ENCODE peak calls at places on chromosomes 4 and X, in five cellular contexts. One of them, this sample, is unnamed.

GRCh38 chrX:19840899-19841648 is 46.3 kb downstream of the SH3KBP1 start:
- DNase-seq in CD8-positive, alpha-beta T cell: peak
- DNase-seq in heart right ventricle: no peak
- DNase-seq in astrocyte: peak
- DNase-seq in AG09309: no peak
- DNase-seq in this sample: no peak

GRCh38 chrX:91434351-91435168 is at the start of gene PABPC5:
- DNase-seq in CD8-positive, alpha-beta T cell: no peak
- DNase-seq in astrocyte: peak
- DNase-seq in AG09309: peak
- DNase-seq in heart right ventricle: peak
- DNase-seq in this sample: peak

GRCh38 chrX:139560221-139560620 is 29.7 kb downstream of the F9 start:
- DNase-seq in heart right ventricle: no peak
- DNase-seq in CD8-positive, alpha-beta T cell: no peak
- DNase-seq in AG09309: no peak
- DNase-seq in astrocyte: peak
- DNase-seq in this sample: peak

GRCh38 chrX:16868920-16869319 is 1.2 kb downstream of the RBBP7 start:
- DNase-seq in heart right ventricle: no peak
- DNase-seq in astrocyte: no peak
- DNase-seq in AG09309: no peak
- DNase-seq in CD8-positive, alpha-beta T cell: no peak
- DNase-seq in this sample: no peak

GRCh38 chr4:23500876-23501275 is 389.0 kb downstream of the PPARGC1A start:
- DNase-seq in CD8-positive, alpha-beta T cell: no peak
- DNase-seq in AG09309: no peak
- DNase-seq in heart right ventricle: no peak
- DNase-seq in astrocyte: no peak
- DNase-seq in this sample: no peak

GRCh38 chrX:40871385-40872082 is 136.2 kb upstream of the MED14 start:
- DNase-seq in AG09309: no peak
- DNase-seq in heart right ventricle: peak
- DNase-seq in CD8-positive, alpha-beta T cell: no peak
- DNase-seq in astrocyte: peak
- DNase-seq in this sample: no peak

GRCh38 chr4:8191136-8191747 is 7.8 kb upstream of the SH3TC1 start:
- DNase-seq in CD8-positive, alpha-beta T cell: no peak
- DNase-seq in heart right ventricle: peak
- DNase-seq in AG09309: no peak
- DNase-seq in astrocyte: peak
- DNase-seq in this sample: peak

GRCh38 chrX:84046403-84046984 is 141.5 kb downstream of the RPS6KA6 start:
- DNase-seq in CD8-positive, alpha-beta T cell: no peak
- DNase-seq in heart right ventricle: no peak
- DNase-seq in AG09309: no peak
- DNase-seq in astrocyte: no peak
- DNase-seq in this sample: peak

GRCh38 chr4:97496298-97496873 is 646.9 kb downstream of the STPG2 start:
- DNase-seq in heart right ventricle: no peak
- DNase-seq in CD8-positive, alpha-beta T cell: no peak
- DNase-seq in astrocyte: peak
- DNase-seq in AG09309: no peak
- DNase-seq in this sample: no peak

GRCh38 chr4:85780664-85781063 is 305.7 kb downstream of the ARHGAP24 start:
- DNase-seq in heart right ventricle: no peak
- DNase-seq in astrocyte: peak
- DNase-seq in CD8-positive, alpha-beta T cell: no peak
- DNase-seq in AG09309: no peak
- DNase-seq in this sample: peak

GRCh38 chr4:146192060-146192459 is 16.5 kb downstream of the LSM6 start:
- DNase-seq in CD8-positive, alpha-beta T cell: no peak
- DNase-seq in astrocyte: no peak
- DNase-seq in heart right ventricle: peak
- DNase-seq in AG09309: no peak
- DNase-seq in this sample: no peak

GRCh38 chr4:156754832-156755570 is 216.6 kb downstream of the PDGFC start:
- DNase-seq in astrocyte: peak
- DNase-seq in CD8-positive, alpha-beta T cell: no peak
- DNase-seq in heart right ventricle: no peak
- DNase-seq in AG09309: no peak
- DNase-seq in this sample: no peak

GRCh38 chr4:152935661-152936445 is at the start of gene FHDC1:
- DNase-seq in heart right ventricle: no peak
- DNase-seq in astrocyte: peak
- DNase-seq in AG09309: no peak
- DNase-seq in CD8-positive, alpha-beta T cell: no peak
- DNase-seq in this sample: no peak

GRCh38 chr4:173466101-173466500 is 63.9 kb downstream of the HAND2 start:
- DNase-seq in CD8-positive, alpha-beta T cell: no peak
- DNase-seq in heart right ventricle: no peak
- DNase-seq in AG09309: no peak
- DNase-seq in astrocyte: peak
- DNase-seq in this sample: peak

GRCh38 chr4:145176641-145177432 is 3.6 kb downstream of the OTUD4 start:
- DNase-seq in AG09309: no peak
- DNase-seq in CD8-positive, alpha-beta T cell: no peak
- DNase-seq in astrocyte: no peak
- DNase-seq in heart right ventricle: no peak
- DNase-seq in this sample: no peak

GRCh38 chrX:24956828-24957227 is 58.9 kb downstream of the ARX start:
- DNase-seq in CD8-positive, alpha-beta T cell: no peak
- DNase-seq in AG09309: no peak
- DNase-seq in heart right ventricle: no peak
- DNase-seq in astrocyte: peak
- DNase-seq in this sample: peak

GRCh38 chrX:37350034-37350365 is 836 bp downstream of the PRRG1 start:
- DNase-seq in astrocyte: peak
- DNase-seq in AG09309: no peak
- DNase-seq in heart right ventricle: no peak
- DNase-seq in CD8-positive, alpha-beta T cell: no peak
- DNase-seq in this sample: peak

GRCh38 chr4:82431026-82431745 is 796 bp downstream of the ENOPH1 start:
- DNase-seq in astrocyte: peak
- DNase-seq in CD8-positive, alpha-beta T cell: peak
- DNase-seq in AG09309: no peak
- DNase-seq in heart right ventricle: no peak
- DNase-seq in this sample: peak

GRCh38 chr4:82652062-82652461 is 90.3 kb upstream of the TMEM150C start:
- DNase-seq in astrocyte: no peak
- DNase-seq in CD8-positive, alpha-beta T cell: no peak
- DNase-seq in heart right ventricle: no peak
- DNase-seq in AG09309: peak
- DNase-seq in this sample: peak

GRCh38 chrX:155127940-155128339 is 56.6 kb downstream of the BRCC3 start:
- DNase-seq in CD8-positive, alpha-beta T cell: no peak
- DNase-seq in astrocyte: no peak
- DNase-seq in heart right ventricle: no peak
- DNase-seq in AG09309: no peak
- DNase-seq in this sample: no peak

GRCh38 chrX:15321447-15321846 is 6.0 kb upstream of the ASB11 start:
- DNase-seq in heart right ventricle: no peak
- DNase-seq in astrocyte: no peak
- DNase-seq in AG09309: no peak
- DNase-seq in CD8-positive, alpha-beta T cell: no peak
- DNase-seq in this sample: no peak

GRCh38 chr4:7831858-7832257 is 107.8 kb downstream of the AFAP1 start:
- DNase-seq in astrocyte: no peak
- DNase-seq in heart right ventricle: no peak
- DNase-seq in AG09309: no peak
- DNase-seq in CD8-positive, alpha-beta T cell: no peak
- DNase-seq in this sample: no peak

GRCh38 chrX:16610121-16610565 is 39.8 kb upstream of the S100G start:
- DNase-seq in heart right ventricle: no peak
- DNase-seq in CD8-positive, alpha-beta T cell: no peak
- DNase-seq in AG09309: no peak
- DNase-seq in astrocyte: peak
- DNase-seq in this sample: peak

GRCh38 chrX:7574325-7574724 is 268.6 kb upstream of the VCX start:
- DNase-seq in AG09309: no peak
- DNase-seq in heart right ventricle: peak
- DNase-seq in astrocyte: no peak
- DNase-seq in CD8-positive, alpha-beta T cell: no peak
- DNase-seq in this sample: no peak

GRCh38 chr4:78247541-78248285 is 190.6 kb downstream of the FRAS1 start:
- DNase-seq in CD8-positive, alpha-beta T cell: no peak
- DNase-seq in astrocyte: no peak
- DNase-seq in heart right ventricle: no peak
- DNase-seq in AG09309: no peak
- DNase-seq in this sample: no peak

GRCh38 chr4:25448379-25449109 is 71.5 kb downstream of the ANAPC4 start:
- DNase-seq in CD8-positive, alpha-beta T cell: no peak
- DNase-seq in heart right ventricle: no peak
- DNase-seq in astrocyte: peak
- DNase-seq in AG09309: peak
- DNase-seq in this sample: peak

GRCh38 chrX:1336331-1337143 is at the start of gene IL3RA:
- DNase-seq in AG09309: no peak
- DNase-seq in astrocyte: no peak
- DNase-seq in CD8-positive, alpha-beta T cell: no peak
- DNase-seq in heart right ventricle: peak
- DNase-seq in this sample: no peak

GRCh38 chrX:15505104-15505503 is 4.5 kb downstream of the BMX start:
- DNase-seq in CD8-positive, alpha-beta T cell: no peak
- DNase-seq in astrocyte: no peak
- DNase-seq in AG09309: no peak
- DNase-seq in heart right ventricle: no peak
- DNase-seq in this sample: no peak

GRCh38 chrX:5526191-5526590 is 702.5 kb downstream of the NLGN4X start:
- DNase-seq in AG09309: no peak
- DNase-seq in heart right ventricle: no peak
- DNase-seq in astrocyte: no peak
- DNase-seq in CD8-positive, alpha-beta T cell: no peak
- DNase-seq in this sample: no peak

GRCh38 chr4:166091914-166092510 is 219.0 kb downstream of the TLL1 start:
- DNase-seq in AG09309: peak
- DNase-seq in astrocyte: peak
- DNase-seq in heart right ventricle: no peak
- DNase-seq in CD8-positive, alpha-beta T cell: no peak
- DNase-seq in this sample: peak

GRCh38 chr4:628821-629635 is 3.7 kb downstream of the PDE6B start:
- DNase-seq in heart right ventricle: no peak
- DNase-seq in AG09309: no peak
- DNase-seq in CD8-positive, alpha-beta T cell: no peak
- DNase-seq in astrocyte: no peak
- DNase-seq in this sample: no peak

GRCh38 chr4:629636-629915 is 4.2 kb downstream of the PDE6B start:
- DNase-seq in astrocyte: no peak
- DNase-seq in heart right ventricle: no peak
- DNase-seq in CD8-positive, alpha-beta T cell: no peak
- DNase-seq in AG09309: no peak
- DNase-seq in this sample: no peak

GRCh38 chr4:630661-631060 is 5.3 kb downstream of the PDE6B start:
- DNase-seq in astrocyte: no peak
- DNase-seq in heart right ventricle: no peak
- DNase-seq in AG09309: no peak
- DNase-seq in CD8-positive, alpha-beta T cell: no peak
- DNase-seq in this sample: no peak

GRCh38 chr4:628346-628745 is 3.0 kb downstream of the PDE6B start:
- DNase-seq in CD8-positive, alpha-beta T cell: no peak
- DNase-seq in AG09309: no peak
- DNase-seq in astrocyte: no peak
- DNase-seq in heart right ventricle: no peak
- DNase-seq in this sample: no peak

GRCh38 chr4:629916-630641 is 4.7 kb downstream of the PDE6B start:
- DNase-seq in heart right ventricle: no peak
- DNase-seq in CD8-positive, alpha-beta T cell: no peak
- DNase-seq in AG09309: no peak
- DNase-seq in astrocyte: no peak
- DNase-seq in this sample: no peak
- H3K4me3 ChIP-seq in heart right ventricle: no peak
- H3K4me3 ChIP-seq in CD8-positive, alpha-beta T cell: no peak
- H3K4me3 ChIP-seq in AG09309: no peak
- H3K4me3 ChIP-seq in astrocyte: no peak
- H3K4me3 ChIP-seq in this sample: no peak

GRCh38 chr4:2436301-2436700 is 17.5 kb downstream of the CFAP99 start:
- DNase-seq in CD8-positive, alpha-beta T cell: no peak
- DNase-seq in astrocyte: no peak
- DNase-seq in AG09309: no peak
- DNase-seq in heart right ventricle: no peak
- DNase-seq in this sample: no peak
- TF ChIP-seq CTCF in CD8-positive, alpha-beta T cell: no peak
- TF ChIP-seq CTCF in astrocyte: no peak
- TF ChIP-seq CTCF in AG09309: peak
- TF ChIP-seq CTCF in heart right ventricle: peak
- TF ChIP-seq CTCF in this sample: peak

DNA sequence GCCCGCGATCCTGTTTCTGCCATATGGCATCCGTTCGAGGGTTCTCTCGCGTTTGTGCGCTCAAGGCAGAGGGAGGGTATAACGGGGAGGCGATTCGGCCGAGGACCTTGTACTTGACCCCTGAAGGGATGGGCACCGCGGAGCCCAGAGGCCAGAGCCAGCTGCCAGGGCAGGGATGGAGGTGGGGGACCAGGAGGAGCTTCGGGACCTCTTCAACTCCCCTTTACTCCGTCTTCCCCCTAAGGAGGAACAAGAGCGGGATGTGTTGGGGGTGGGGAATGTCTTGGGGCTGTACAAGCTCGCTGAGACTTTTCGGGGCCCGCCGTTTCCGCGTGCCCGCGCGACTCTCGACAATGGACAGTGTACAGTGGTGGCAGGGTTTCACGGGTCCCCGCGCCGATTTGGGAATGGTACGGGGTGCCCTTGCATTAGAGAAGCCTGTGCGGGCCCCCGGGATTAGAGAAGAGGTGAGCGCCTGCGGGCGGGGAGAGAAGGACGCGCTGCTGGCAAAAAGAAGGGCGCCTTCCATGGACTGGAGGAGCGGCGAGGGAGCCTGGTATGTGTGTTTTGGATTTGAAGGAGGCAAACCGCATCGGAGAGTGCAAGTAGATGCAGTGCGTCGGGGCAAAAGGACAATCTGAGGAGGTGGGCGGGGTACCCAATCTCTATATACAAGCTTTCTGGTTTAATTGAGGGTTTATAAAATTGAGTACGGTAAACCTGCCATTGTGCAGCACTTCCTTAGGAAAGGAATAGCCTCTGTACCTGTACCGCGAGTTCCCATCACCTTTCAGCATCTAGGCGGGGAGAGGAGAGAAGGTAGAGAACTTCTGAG is 841 bp downstream of the UGT8 start:
- DNase-seq in astrocyte: peak
- DNase-seq in heart right ventricle: no peak
- DNase-seq in AG09309: no peak
- DNase-seq in CD8-positive, alpha-beta T cell: peak
- DNase-seq in this sample: no peak
- H3K4me3 ChIP-seq in astrocyte: peak
- H3K4me3 ChIP-seq in heart right ventricle: peak
- H3K4me3 ChIP-seq in AG09309: peak
- H3K4me3 ChIP-seq in CD8-positive, alpha-beta T cell: no peak
- H3K4me3 ChIP-seq in this sample: no peak

DNA sequence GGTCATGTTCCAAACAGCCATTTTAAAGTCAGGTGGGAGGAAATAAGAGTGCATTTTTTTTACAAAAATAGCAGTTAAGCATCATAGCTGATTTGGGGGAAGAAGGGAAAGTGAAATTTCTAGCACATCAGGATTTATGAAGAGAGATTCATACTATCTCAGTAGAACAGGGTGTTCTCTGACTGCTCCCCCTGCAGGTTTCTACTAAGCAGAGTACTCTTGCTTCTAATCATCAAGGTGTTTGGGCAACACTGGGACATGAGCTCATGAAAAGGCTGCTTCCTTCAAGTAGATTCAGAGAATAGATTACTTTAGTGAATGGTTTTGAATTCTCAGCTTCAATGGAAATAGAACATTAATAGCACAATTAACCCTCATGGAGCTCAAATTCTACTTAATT is 591.4 kb upstream of the PCDH10 start:
- DNase-seq in heart right ventricle: no peak
- DNase-seq in AG09309: no peak
- DNase-seq in CD8-positive, alpha-beta T cell: no peak
- DNase-seq in astrocyte: no peak
- DNase-seq in this sample: no peak
- TF ChIP-seq CTCF in heart right ventricle: no peak
- TF ChIP-seq CTCF in AG09309: no peak
- TF ChIP-seq CTCF in CD8-positive, alpha-beta T cell: no peak
- TF ChIP-seq CTCF in astrocyte: no peak
- TF ChIP-seq CTCF in this sample: no peak

This sample was measured in fibroblast of the aortic adventitia.